ENCODE peak calls at places on chromosomes 3 and 15, in five cellular contexts. C, A, Z, V and D are unnamed samples.

GRCh38 chr3:161851941-161852566 is 355.4 kb downstream of the OTOL1 start:
- DNase-seq in C (peak), A (no peak), Z (no peak), V (peak), D (peak)

GRCh38 chr3:5194801-5195509 is 7.4 kb downstream of the EDEM1 start:
- DNase-seq in C (peak), A (no peak), Z (peak), V (peak), D (no peak)

GRCh38 chr3:133792171-133792763 is 13.3 kb upstream of the SRPRB start:
- DNase-seq in C (no peak), A (no peak), Z (no peak), V (peak), D (no peak)

GRCh38 chr15:90203922-90204321 is 2.8 kb downstream of the SEMA4B start:
- DNase-seq in C (no peak), A (no peak), Z (no peak), V (no peak), D (no peak)

GRCh38 chr15:48507416-48508065 is 138.0 kb downstream of the FBN1 start:
- DNase-seq in C (peak), A (peak), Z (no peak), V (peak), D (peak)

GRCh38 chr3:146130881-146131371 is 30.1 kb downstream of the PLOD2 start:
- DNase-seq in C (no peak), A (no peak), Z (no peak), V (no peak), D (no peak)

GRCh38 chr15:80999623-81000036 is 1.1 kb upstream of the TLNRD1 start:
- DNase-seq in C (peak), A (no peak), Z (peak), V (no peak), D (peak)

GRCh38 chr15:67501836-67502461 is 19.0 kb upstream of the C15orf61 start:
- DNase-seq in C (no peak), A (no peak), Z (no peak), V (no peak), D (no peak)

GRCh38 chr3:129119365-129120100 is 2.1 kb downstream of the RAB43 start:
- DNase-seq in C (peak), A (no peak), Z (no peak), V (no peak), D (no peak)

GRCh38 chr3:17645074-17645698 is 97.2 kb downstream of the TBC1D5 start:
- DNase-seq in C (no peak), A (peak), Z (no peak), V (peak), D (peak)

GRCh38 chr3:83034806-83035703 is 1273.6 kb upstream of the GBE1 start:
- DNase-seq in C (no peak), A (no peak), Z (no peak), V (no peak), D (no peak)

GRCh38 chr15:88375234-88375926 is 91.8 kb downstream of the MRPL46 start:
- DNase-seq in C (peak), A (no peak), Z (no peak), V (peak), D (no peak)

GRCh38 chr15:69127226-69127625 is 33.2 kb upstream of the GLCE start:
- DNase-seq in C (no peak), A (no peak), Z (no peak), V (no peak), D (no peak)

GRCh38 chr3:30747771-30748281 is 141.4 kb downstream of the TGFBR2 start:
- DNase-seq in C (no peak), A (no peak), Z (no peak), V (peak), D (no peak)

GRCh38 chr3:87167634-87168456 is 59.3 kb upstream of the CHMP2B start:
- DNase-seq in C (peak), A (peak), Z (no peak), V (peak), D (peak)

GRCh38 chr3:11154036-11154952 is at the start of gene HRH1:
- DNase-seq in C (peak), A (no peak), Z (no peak), V (peak), D (no peak)